ENCODE peak calls at places on chromosomes 5 and 9, in five cellular contexts. Q is RPMI8226; L is SIG-M5; Z is activated CD4-positive, alpha-beta T cell treated with anti-CD3 and anti-CD28 coated beads, Interleukin-2, amount 50 U/mL, for 1 hour; R is activated T-helper 1 cell treated with anti-CD3 and anti-CD28 coated beads, Interleukin-2, amount 50 U/mL, for 16 hours. H is an unnamed sample.

GRCh38 chr5:148135091-148136048 is 33.0 kb upstream of the SPINK14 start:
- DNase-seq in Q (no peak), L (no peak), Z (no peak), R (no peak), H (no peak)

GRCh38 chr9:109199676-109200075 is 32.6 kb upstream of the FRRS1L start:
- DNase-seq in Q (no peak), L (no peak), Z (no peak), R (no peak), H (no peak)

GRCh38 chr5:1729641-1730486 is 69.8 kb downstream of the MRPL36 start:
- DNase-seq in Q (no peak), L (no peak), Z (no peak), R (no peak), H (no peak)

GRCh38 chr9:16318516-16319060 is 551.9 kb downstream of the BNC2 start:
- DNase-seq in Q (no peak), L (no peak), Z (no peak), R (no peak), H (no peak)

GRCh38 chr5:19179561-19179960 is 808.4 kb downstream of the CDH18 start:
- DNase-seq in Q (peak), L (no peak), Z (no peak), R (no peak), H (no peak)

GRCh38 chr5:79663212-79663611 is 26.4 kb upstream of the CMYA5 start:
- DNase-seq in Q (no peak), L (no peak), Z (no peak), R (no peak), H (no peak)

GRCh38 chr9:86135374-86135773 is 36.0 kb upstream of the GOLM1 start:
- DNase-seq in Q (peak), L (no peak), Z (no peak), R (no peak), H (no peak)

GRCh38 chr9:5040730-5041389 is 55.8 kb downstream of the JAK2 start:
- DNase-seq in Q (no peak), L (no peak), Z (no peak), R (no peak), H (no peak)

GRCh38 chr9:73081979-73082657 is 69.5 kb upstream of the ANXA1 start:
- DNase-seq in Q (peak), L (no peak), Z (no peak), R (no peak), H (no peak)

GRCh38 chr5:72107874-72108199 is 562 bp downstream of the MAP1B start:
- DNase-seq in Q (peak), L (no peak), Z (no peak), R (no peak), H (no peak)